ENCODE peak calls at places on chromosome 1, in seven cellular contexts. U is PC-3, H is tibial artery, Z is upper lobe of right lung, B is psoas muscle, I is fibroblast of lung, X is lung. N is an unnamed sample. For H3K36me3, the result is how much of the 10 kb centered on the place peaks cover.

GRCh38 chr1:75616436-75617433 is 5.8 kb upstream of the SLC44A5 start:
- DNase-seq in U (no peak), H (no peak), Z (peak), B (peak), I (peak), X (no peak), N (no peak)

GRCh38 chr1:226882631-226883409 is 12.4 kb downstream of the PSEN2 start:
- DNase-seq in U (peak), H (peak), Z (no peak), B (no peak), I (peak), X (no peak), N (peak)

GRCh38 chr1:168422203-168422848 is 121.5 kb downstream of the XCL2 start:
- DNase-seq in U (no peak), H (no peak), Z (no peak), B (no peak), I (no peak), X (no peak), N (no peak)

GRCh38 chr1:231601775-231602674 is 24.6 kb upstream of the DISC1 start:
- DNase-seq in U (peak), H (no peak), Z (no peak), B (no peak), I (no peak), X (no peak), N (no peak)

GRCh38 chr1:177077734-177078489 is 86.6 kb downstream of the ASTN1 start:
- DNase-seq in U (peak), H (no peak), Z (no peak), B (no peak), I (peak), X (no peak), N (no peak)

GRCh38 chr1:231337043-231337471 is 595 bp downstream of the EXOC8 start:
- DNase-seq in U (no peak), H (no peak), Z (no peak), B (no peak), I (peak), X (no peak), N (no peak)

GRCh38 chr1:89261926-89262540 is 10.6 kb downstream of the GBP5 start:
- DNase-seq in U (no peak), H (no peak), Z (no peak), B (peak), I (peak), X (no peak), N (no peak)

GRCh38 chr1:193270996-193271395 is 84.6 kb upstream of the B3GALT2 start:
- DNase-seq in U (no peak), H (no peak), Z (no peak), B (no peak), I (peak), X (no peak), N (no peak)

GRCh38 chr1:170758992-170759391 is 95.1 kb downstream of the PRRX1 start:
- DNase-seq in U (no peak), H (no peak), Z (no peak), B (no peak), I (no peak), X (no peak), N (no peak)

GRCh38 chr1:54583307-54583686 is 35.3 kb downstream of the ACOT11 start:
- DNase-seq in U (no peak), H (no peak), Z (no peak), B (no peak), I (no peak), X (no peak), N (no peak)

GRCh38 chr1:223077434-223077833 is 65.6 kb downstream of the TLR5 start:
- DNase-seq in U (no peak), H (no peak), Z (no peak), B (no peak), I (no peak), X (no peak), N (no peak)

GRCh38 chr1:35255276-35255675 is 13.2 kb upstream of the ZMYM4 start:
- DNase-seq in U (no peak), H (no peak), Z (no peak), B (no peak), I (no peak), X (no peak), N (no peak)

DNA sequence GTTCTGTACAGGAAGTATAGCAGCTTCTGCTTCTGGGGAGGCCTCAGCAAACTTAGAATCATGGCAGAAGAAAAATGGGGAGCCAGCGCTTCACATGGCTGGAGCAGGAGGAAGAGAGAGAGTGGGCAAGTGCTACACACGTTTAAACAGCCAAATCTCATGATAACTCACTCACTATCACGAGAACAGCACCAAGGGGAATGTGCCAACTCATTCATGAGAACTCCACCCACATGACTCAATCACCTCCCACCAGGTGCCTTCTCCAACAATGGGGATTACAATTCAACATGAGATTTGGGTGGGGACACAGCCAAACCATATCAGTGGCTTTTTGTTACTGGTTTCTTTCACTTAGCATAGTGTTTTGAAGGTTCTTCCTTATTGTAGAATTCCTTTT is 138.6 kb downstream of the SYT14 start:
- DNase-seq in U (no peak), H (no peak), Z (no peak), B (no peak), I (peak), X (no peak), N (no peak)
- H3K36me3 ChIP-seq in U (under half), H (under half), Z (under half), B (under half), I (under half), X (under half), N (under half)

GRCh38 chr1:92273039-92273438 is 25.7 kb downstream of the GLMN start:
- DNase-seq in U (no peak), H (no peak), Z (no peak), B (no peak), I (no peak), X (no peak), N (no peak)
- H3K36me3 ChIP-seq in U (under half), H (under half), Z (under half), B (under half), I (under half), X (under half), N (under half)

GRCh38 chr1:156941675-156942074 is 21.2 kb downstream of the LRRC71 start:
- DNase-seq in U (no peak), H (no peak), Z (peak), B (peak), I (no peak), X (no peak), N (no peak)
- H3K36me3 ChIP-seq in U (under half), H (half or more), Z (half or more), B (half or more), I (under half), X (under half), N (under half)

GRCh38 chr1:153610334-153611023 is 2.5 kb downstream of the S100A16 start:
- DNase-seq in U (peak), H (no peak), Z (no peak), B (no peak), I (peak), X (no peak), N (no peak)
- H3K36me3 ChIP-seq in U (under half), H (under half), Z (under half), B (under half), I (under half), X (under half), N (under half)

GRCh38 chr1:9245661-9246060 is 11.1 kb downstream of the H6PD start:
- DNase-seq in U (no peak), H (no peak), Z (no peak), B (no peak), I (no peak), X (no peak), N (no peak)
- H3K36me3 ChIP-seq in U (under half), H (under half), Z (under half), B (under half), I (under half), X (under half), N (under half)

GRCh38 chr1:220783453-220783852 is 3.3 kb upstream of the MTARC1 start:
- DNase-seq in U (no peak), H (no peak), Z (no peak), B (no peak), I (no peak), X (no peak), N (no peak)

GRCh38 chr1:220786057-220786336 is 716 bp upstream of the MTARC1 start:
- DNase-seq in U (no peak), H (no peak), Z (peak), B (peak), I (no peak), X (no peak), N (no peak)

GRCh38 chr1:220785166-220786056 is 1.3 kb upstream of the MTARC1 start:
- DNase-seq in U (peak), H (no peak), Z (no peak), B (no peak), I (no peak), X (no peak), N (no peak)

GRCh38 chr1:220786337-220787068 is at the start of gene MTARC1:
- DNase-seq in U (peak), H (no peak), Z (peak), B (peak), I (peak), X (peak), N (peak)

GRCh38 chr1:220784751-220785150 is 2.0 kb upstream of the MTARC1 start:
- DNase-seq in U (peak), H (no peak), Z (no peak), B (no peak), I (no peak), X (no peak), N (no peak)
- H3K36me3 ChIP-seq in U (under half), H (under half), Z (under half), B (under half), I (under half), X (under half), N (under half)

GRCh38 chr1:66945316-66945715 is 20.5 kb downstream of the MIER1 start:
- DNase-seq in U (no peak), H (no peak), Z (no peak), B (no peak), I (no peak), X (no peak), N (no peak)
- H3K36me3 ChIP-seq in U (under half), H (under half), Z (half or more), B (half or more), I (under half), X (under half), N (under half)

DNA sequence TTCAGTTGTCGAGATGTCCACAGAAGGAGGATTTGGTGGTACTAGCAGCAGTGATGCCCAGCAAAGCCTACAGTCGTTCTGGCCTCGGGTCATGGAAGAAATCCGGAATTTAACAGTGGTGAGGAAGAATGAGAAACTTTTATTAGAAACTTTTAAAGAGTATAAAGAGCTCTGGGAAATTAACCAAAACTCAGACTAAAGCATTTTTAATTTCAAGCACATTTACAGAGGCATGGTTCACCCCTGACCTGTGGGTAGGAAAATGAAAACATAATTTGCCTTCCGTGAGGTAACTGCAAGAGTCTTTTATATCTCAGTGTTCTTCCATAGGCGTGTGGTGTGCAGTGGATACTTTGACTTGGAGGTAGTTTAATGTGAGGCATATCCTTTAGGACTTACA is 44.8 kb upstream of the KCNQ4 start:
- DNase-seq in U (no peak), H (no peak), Z (no peak), B (no peak), I (no peak), X (no peak), N (no peak)
- H3K36me3 ChIP-seq in U (under half), H (under half), Z (under half), B (under half), I (under half), X (under half), N (under half)

DNA sequence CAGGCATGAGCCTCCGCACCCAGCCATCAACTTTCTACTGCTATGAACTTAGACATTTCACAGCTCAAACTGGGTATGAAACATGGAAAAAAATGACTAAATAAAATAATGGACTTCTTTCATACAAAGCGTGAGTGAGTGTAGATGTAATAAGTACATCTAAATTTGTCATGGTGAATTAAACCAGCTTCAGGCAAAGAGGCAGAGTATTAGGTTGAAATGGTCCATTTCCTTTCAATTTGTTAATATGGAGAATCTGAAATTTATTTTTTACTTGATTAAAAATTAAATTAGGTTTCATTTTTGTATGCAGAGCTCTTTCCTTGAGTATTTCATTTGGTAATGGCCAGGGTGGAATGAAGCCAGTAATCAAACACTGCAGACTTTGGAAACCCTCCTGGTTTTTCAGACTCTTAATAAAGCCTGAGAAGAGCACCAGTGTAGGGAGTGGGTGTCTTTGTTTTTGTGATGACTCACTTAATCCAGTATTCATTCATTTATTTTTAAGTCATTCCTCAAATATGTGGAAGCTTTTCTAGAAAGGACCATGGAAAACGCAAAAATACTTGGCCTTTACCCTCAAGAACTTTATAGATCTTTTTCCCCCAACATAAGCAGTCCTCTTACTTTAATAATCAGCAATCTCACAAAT is 49.2 kb downstream of the ALG14 start:
- DNase-seq in U (peak), H (no peak), Z (no peak), B (no peak), I (peak), X (no peak), N (no peak)
- H3K36me3 ChIP-seq in U (under half), H (under half), Z (under half), B (under half), I (under half), X (under half), N (under half)